ENCODE peak calls at places on chromosomes 16 and 17, in seven cellular contexts. One of them, this sample, is unnamed. For H3K9me3, the result is how much of the 10 kb centered on the place peaks cover.

GRCh38 chr17:44788139-44788538 is 29.4 kb downstream of the ADAM11 start:
- DNase-seq in lower lobe of right lung: no peak
- DNase-seq in mammary epithelial cell: no peak
- DNase-seq in K562: no peak
- DNase-seq in CD8-positive, alpha-beta T cell: no peak
- DNase-seq in Panc1: no peak
- DNase-seq in fibroblast of lung: no peak
- DNase-seq in this sample: no peak

GRCh38 chr17:36743130-36743529 is 141.7 kb downstream of the MRM1 start:
- DNase-seq in lower lobe of right lung: peak
- DNase-seq in mammary epithelial cell: no peak
- DNase-seq in K562: no peak
- DNase-seq in CD8-positive, alpha-beta T cell: no peak
- DNase-seq in Panc1: no peak
- DNase-seq in fibroblast of lung: no peak
- DNase-seq in this sample: no peak

GRCh38 chr16:86680137-86680536 is 101.8 kb downstream of the FOXL1 start:
- DNase-seq in lower lobe of right lung: no peak
- DNase-seq in mammary epithelial cell: peak
- DNase-seq in K562: no peak
- DNase-seq in CD8-positive, alpha-beta T cell: no peak
- DNase-seq in Panc1: no peak
- DNase-seq in fibroblast of lung: peak
- DNase-seq in this sample: peak

GRCh38 chr16:58000706-58001676 is at the start of gene USB1:
- DNase-seq in lower lobe of right lung: peak
- DNase-seq in mammary epithelial cell: peak
- DNase-seq in K562: peak
- DNase-seq in CD8-positive, alpha-beta T cell: peak
- DNase-seq in Panc1: peak
- DNase-seq in fibroblast of lung: peak
- DNase-seq in this sample: peak

GRCh38 chr17:45747907-45748306 is 36.2 kb upstream of the CRHR1 start:
- DNase-seq in lower lobe of right lung: no peak
- DNase-seq in mammary epithelial cell: no peak
- DNase-seq in K562: no peak
- DNase-seq in CD8-positive, alpha-beta T cell: no peak
- DNase-seq in Panc1: no peak
- DNase-seq in fibroblast of lung: no peak
- DNase-seq in this sample: no peak

GRCh38 chr16:8377864-8378263 is 212.4 kb downstream of the TMEM114 start:
- DNase-seq in lower lobe of right lung: no peak
- DNase-seq in mammary epithelial cell: no peak
- DNase-seq in K562: no peak
- DNase-seq in CD8-positive, alpha-beta T cell: no peak
- DNase-seq in Panc1: no peak
- DNase-seq in fibroblast of lung: no peak
- DNase-seq in this sample: no peak

GRCh38 chr17:49106366-49107210 is 26.0 kb upstream of the B4GALNT2 start:
- DNase-seq in lower lobe of right lung: no peak
- DNase-seq in mammary epithelial cell: peak
- DNase-seq in K562: peak
- DNase-seq in CD8-positive, alpha-beta T cell: no peak
- DNase-seq in Panc1: no peak
- DNase-seq in fibroblast of lung: peak
- DNase-seq in this sample: no peak

GRCh38 chr17:66494023-66494803 is 191.8 kb downstream of the PRKCA start:
- DNase-seq in lower lobe of right lung: no peak
- DNase-seq in mammary epithelial cell: peak
- DNase-seq in K562: peak
- DNase-seq in CD8-positive, alpha-beta T cell: no peak
- DNase-seq in Panc1: peak
- DNase-seq in fibroblast of lung: peak
- DNase-seq in this sample: peak

GRCh38 chr16:53415504-53415903 is 18.8 kb upstream of the RBL2 start:
- DNase-seq in lower lobe of right lung: no peak
- DNase-seq in mammary epithelial cell: peak
- DNase-seq in K562: no peak
- DNase-seq in CD8-positive, alpha-beta T cell: no peak
- DNase-seq in Panc1: no peak
- DNase-seq in fibroblast of lung: no peak
- DNase-seq in this sample: no peak

GRCh38 chr16:88914750-88915368 is 48.4 kb upstream of the PABPN1L start:
- DNase-seq in lower lobe of right lung: no peak
- DNase-seq in mammary epithelial cell: no peak
- DNase-seq in K562: no peak
- DNase-seq in CD8-positive, alpha-beta T cell: no peak
- DNase-seq in Panc1: no peak
- DNase-seq in fibroblast of lung: peak
- DNase-seq in this sample: peak

GRCh38 chr16:28140788-28141618 is 70.8 kb downstream of the XPO6 start:
- DNase-seq in lower lobe of right lung: peak
- DNase-seq in mammary epithelial cell: no peak
- DNase-seq in K562: no peak
- DNase-seq in CD8-positive, alpha-beta T cell: peak
- DNase-seq in Panc1: no peak
- DNase-seq in fibroblast of lung: no peak
- DNase-seq in this sample: no peak

GRCh38 chr17:64457156-64457555 is 8.2 kb downstream of the MILR1 start:
- DNase-seq in lower lobe of right lung: no peak
- DNase-seq in mammary epithelial cell: no peak
- DNase-seq in K562: no peak
- DNase-seq in CD8-positive, alpha-beta T cell: no peak
- DNase-seq in Panc1: no peak
- DNase-seq in fibroblast of lung: peak
- DNase-seq in this sample: no peak

GRCh38 chr17:17636456-17636855 is 44.8 kb upstream of the RAI1 start:
- DNase-seq in lower lobe of right lung: no peak
- DNase-seq in mammary epithelial cell: no peak
- DNase-seq in K562: no peak
- DNase-seq in CD8-positive, alpha-beta T cell: no peak
- DNase-seq in Panc1: no peak
- DNase-seq in fibroblast of lung: peak
- DNase-seq in this sample: no peak

GRCh38 chr17:63445571-63446217 is 412 bp downstream of the CYB561 start:
- DNase-seq in lower lobe of right lung: peak
- DNase-seq in mammary epithelial cell: peak
- DNase-seq in K562: peak
- DNase-seq in CD8-positive, alpha-beta T cell: no peak
- DNase-seq in Panc1: no peak
- DNase-seq in fibroblast of lung: peak
- DNase-seq in this sample: no peak

GRCh38 chr17:80092959-80093358 is 8.4 kb upstream of the GAA start:
- DNase-seq in lower lobe of right lung: no peak
- DNase-seq in mammary epithelial cell: no peak
- DNase-seq in K562: no peak
- DNase-seq in CD8-positive, alpha-beta T cell: no peak
- DNase-seq in Panc1: no peak
- DNase-seq in fibroblast of lung: no peak
- DNase-seq in this sample: no peak
- H3K27ac ChIP-seq in lower lobe of right lung: peak
- H3K27ac ChIP-seq in mammary epithelial cell: no peak
- H3K27ac ChIP-seq in K562: no peak
- H3K27ac ChIP-seq in CD8-positive, alpha-beta T cell: no peak
- H3K27ac ChIP-seq in Panc1: no peak
- H3K27ac ChIP-seq in fibroblast of lung: no peak
- H3K27ac ChIP-seq in this sample: no peak

GRCh38 chr17:7977805-7978204 is 24.6 kb upstream of the GUCY2D start:
- DNase-seq in lower lobe of right lung: no peak
- DNase-seq in mammary epithelial cell: no peak
- DNase-seq in K562: no peak
- DNase-seq in CD8-positive, alpha-beta T cell: no peak
- DNase-seq in Panc1: no peak
- DNase-seq in fibroblast of lung: no peak
- DNase-seq in this sample: no peak

GRCh38 chr17:7982171-7982570 is 20.2 kb upstream of the GUCY2D start:
- DNase-seq in lower lobe of right lung: no peak
- DNase-seq in mammary epithelial cell: peak
- DNase-seq in K562: no peak
- DNase-seq in CD8-positive, alpha-beta T cell: no peak
- DNase-seq in Panc1: no peak
- DNase-seq in fibroblast of lung: peak
- DNase-seq in this sample: no peak

GRCh38 chr17:7987112-7987893 is 15.1 kb upstream of the GUCY2D start:
- DNase-seq in lower lobe of right lung: no peak
- DNase-seq in mammary epithelial cell: no peak
- DNase-seq in K562: no peak
- DNase-seq in CD8-positive, alpha-beta T cell: no peak
- DNase-seq in Panc1: no peak
- DNase-seq in fibroblast of lung: peak
- DNase-seq in this sample: no peak

GRCh38 chr17:7984904-7985303 is 17.5 kb upstream of the GUCY2D start:
- DNase-seq in lower lobe of right lung: no peak
- DNase-seq in mammary epithelial cell: no peak
- DNase-seq in K562: no peak
- DNase-seq in CD8-positive, alpha-beta T cell: no peak
- DNase-seq in Panc1: no peak
- DNase-seq in fibroblast of lung: no peak
- DNase-seq in this sample: no peak

GRCh38 chr17:7982666-7983065 is 19.7 kb upstream of the GUCY2D start:
- DNase-seq in lower lobe of right lung: no peak
- DNase-seq in mammary epithelial cell: no peak
- DNase-seq in K562: no peak
- DNase-seq in CD8-positive, alpha-beta T cell: no peak
- DNase-seq in Panc1: no peak
- DNase-seq in fibroblast of lung: peak
- DNase-seq in this sample: no peak
- TF ChIP-seq CTCF in lower lobe of right lung: peak
- TF ChIP-seq CTCF in mammary epithelial cell: no peak
- TF ChIP-seq CTCF in K562: peak
- TF ChIP-seq CTCF in CD8-positive, alpha-beta T cell: no peak
- TF ChIP-seq CTCF in Panc1: peak
- TF ChIP-seq CTCF in fibroblast of lung: no peak
- TF ChIP-seq CTCF in this sample: no peak

DNA sequence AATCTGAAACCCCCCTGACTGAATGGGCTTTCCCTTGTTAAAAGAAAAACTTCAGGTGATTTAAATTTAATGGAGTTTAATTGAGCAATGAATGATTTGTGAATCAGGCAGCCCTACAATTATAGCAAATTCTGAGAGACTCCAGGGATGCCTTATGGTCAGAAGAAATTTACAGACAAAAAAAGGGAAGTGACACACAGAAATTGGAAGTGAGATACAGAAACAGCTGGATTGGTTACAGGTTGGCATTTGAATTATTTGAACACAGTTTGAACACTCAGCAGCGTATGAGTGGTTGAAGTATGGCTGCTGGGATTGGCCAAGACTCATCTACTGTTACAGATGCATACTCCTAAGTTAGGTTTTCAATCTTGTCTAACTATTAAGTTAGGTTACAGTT is 19.0 kb upstream of the CPHXL start:
- DNase-seq in lower lobe of right lung: no peak
- DNase-seq in mammary epithelial cell: no peak
- DNase-seq in K562: no peak
- DNase-seq in CD8-positive, alpha-beta T cell: no peak
- DNase-seq in Panc1: no peak
- DNase-seq in fibroblast of lung: no peak
- DNase-seq in this sample: no peak
- H3K9me3 ChIP-seq in lower lobe of right lung: under half
- H3K9me3 ChIP-seq in mammary epithelial cell: under half
- H3K9me3 ChIP-seq in K562: under half
- H3K9me3 ChIP-seq in CD8-positive, alpha-beta T cell: under half
- H3K9me3 ChIP-seq in Panc1: under half
- H3K9me3 ChIP-seq in fibroblast of lung: under half
- H3K9me3 ChIP-seq in this sample: under half

GRCh38 chr17:5413682-5414081 is 5.8 kb downstream of the NUP88 start:
- DNase-seq in lower lobe of right lung: no peak
- DNase-seq in mammary epithelial cell: peak
- DNase-seq in K562: no peak
- DNase-seq in CD8-positive, alpha-beta T cell: no peak
- DNase-seq in Panc1: peak
- DNase-seq in fibroblast of lung: peak
- DNase-seq in this sample: peak
- H3K27ac ChIP-seq in lower lobe of right lung: no peak
- H3K27ac ChIP-seq in mammary epithelial cell: peak
- H3K27ac ChIP-seq in K562: peak
- H3K27ac ChIP-seq in CD8-positive, alpha-beta T cell: no peak
- H3K27ac ChIP-seq in Panc1: peak
- H3K27ac ChIP-seq in fibroblast of lung: no peak
- H3K27ac ChIP-seq in this sample: peak

DNA sequence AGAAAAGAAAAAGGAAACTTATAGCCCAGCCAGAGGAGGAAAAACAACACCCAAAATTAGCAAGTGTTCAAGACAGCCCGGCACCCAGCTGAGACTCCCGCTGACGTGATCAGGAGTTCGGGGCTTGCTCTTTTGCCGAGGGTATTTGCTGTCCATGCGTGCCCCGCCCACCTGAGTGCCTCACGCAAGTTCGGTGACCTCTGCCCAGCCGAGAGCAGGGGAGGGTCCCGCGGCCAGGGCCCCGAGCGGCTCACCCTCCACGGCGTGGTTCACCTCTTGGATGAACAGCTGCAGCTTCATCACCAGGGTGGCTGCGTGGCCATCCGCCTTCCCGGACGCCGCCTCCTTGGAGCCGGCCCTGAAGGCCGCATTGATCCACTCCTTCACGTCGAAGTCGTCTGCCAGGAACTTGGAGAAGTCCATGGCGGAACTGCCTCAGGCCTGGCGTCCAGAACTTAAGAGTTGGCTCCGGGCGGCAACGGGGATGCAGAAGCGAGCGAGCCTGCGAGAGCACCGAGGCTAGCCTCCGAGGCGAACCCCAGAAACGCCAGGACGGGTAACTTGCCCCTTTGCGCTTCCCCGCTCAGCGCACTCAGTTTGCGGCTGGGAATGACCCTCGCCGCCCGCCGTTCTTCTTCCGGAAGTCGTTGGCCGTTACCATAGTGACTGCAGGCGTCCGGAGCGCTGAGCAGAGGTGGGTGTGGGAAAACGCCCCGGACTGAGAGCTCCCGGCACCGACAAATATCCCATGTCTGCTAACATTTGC is at the start of gene COG7:
- DNase-seq in lower lobe of right lung: peak
- DNase-seq in mammary epithelial cell: peak
- DNase-seq in K562: peak
- DNase-seq in CD8-positive, alpha-beta T cell: peak
- DNase-seq in Panc1: peak
- DNase-seq in fibroblast of lung: peak
- DNase-seq in this sample: peak
- TF ChIP-seq CTCF in lower lobe of right lung: no peak
- TF ChIP-seq CTCF in mammary epithelial cell: no peak
- TF ChIP-seq CTCF in K562: no peak
- TF ChIP-seq CTCF in CD8-positive, alpha-beta T cell: no peak
- TF ChIP-seq CTCF in Panc1: no peak
- TF ChIP-seq CTCF in fibroblast of lung: no peak
- TF ChIP-seq CTCF in this sample: no peak